ENCODE peak calls at places on chromosomes 3 and 15, in five cellular contexts. One of them, this sample, is unnamed.

GRCh38 chr15:62112616-62113593 is 46.1 kb downstream of the C2CD4A start:
- DNase-seq in H54: peak
- DNase-seq in ovary: no peak
- DNase-seq in endothelial cell of umbilical vein: peak
- DNase-seq in body of pancreas: peak
- DNase-seq in this sample: peak

GRCh38 chr15:70879386-70879785 is 12.8 kb downstream of the THAP10 start:
- DNase-seq in endothelial cell of umbilical vein: peak
- DNase-seq in ovary: no peak
- DNase-seq in body of pancreas: no peak
- DNase-seq in H54: no peak
- DNase-seq in this sample: no peak

GRCh38 chr3:111666041-111666735 is 71.0 kb upstream of the ZBED2 start:
- DNase-seq in ovary: no peak
- DNase-seq in H54: no peak
- DNase-seq in endothelial cell of umbilical vein: no peak
- DNase-seq in body of pancreas: no peak
- DNase-seq in this sample: no peak

GRCh38 chr3:15159501-15160136 is 46.4 kb upstream of the CAPN7 start:
- DNase-seq in endothelial cell of umbilical vein: peak
- DNase-seq in ovary: no peak
- DNase-seq in H54: no peak
- DNase-seq in body of pancreas: no peak
- DNase-seq in this sample: no peak

GRCh38 chr3:15319575-15319974 is 12.8 kb downstream of the SH3BP5 start:
- DNase-seq in H54: no peak
- DNase-seq in ovary: peak
- DNase-seq in endothelial cell of umbilical vein: no peak
- DNase-seq in body of pancreas: no peak
- DNase-seq in this sample: no peak

GRCh38 chr3:39125837-39126500 is 18.5 kb downstream of the TTC21A start:
- DNase-seq in body of pancreas: no peak
- DNase-seq in endothelial cell of umbilical vein: peak
- DNase-seq in H54: no peak
- DNase-seq in ovary: no peak
- DNase-seq in this sample: no peak

GRCh38 chr3:99484871-99485270 is 153.5 kb upstream of the COL8A1 start:
- DNase-seq in ovary: no peak
- DNase-seq in endothelial cell of umbilical vein: no peak
- DNase-seq in body of pancreas: no peak
- DNase-seq in H54: no peak
- DNase-seq in this sample: no peak

GRCh38 chr3:149120051-149120972 is 9.1 kb upstream of the HPS3 start:
- DNase-seq in H54: peak
- DNase-seq in body of pancreas: no peak
- DNase-seq in endothelial cell of umbilical vein: peak
- DNase-seq in ovary: no peak
- DNase-seq in this sample: no peak

GRCh38 chr3:25515131-25515530 is 87.1 kb downstream of the RARB start:
- DNase-seq in ovary: no peak
- DNase-seq in endothelial cell of umbilical vein: no peak
- DNase-seq in H54: no peak
- DNase-seq in body of pancreas: no peak
- DNase-seq in this sample: no peak

GRCh38 chr3:156378871-156379270 is 176.0 kb downstream of the SSR3 start:
- DNase-seq in endothelial cell of umbilical vein: no peak
- DNase-seq in ovary: no peak
- DNase-seq in H54: no peak
- DNase-seq in body of pancreas: no peak
- DNase-seq in this sample: no peak

GRCh38 chr15:31353931-31354330 is 27.3 kb downstream of the KLF13 start:
- DNase-seq in ovary: peak
- DNase-seq in body of pancreas: peak
- DNase-seq in endothelial cell of umbilical vein: no peak
- DNase-seq in H54: no peak
- DNase-seq in this sample: no peak

GRCh38 chr3:119781330-119782198 is at the start of gene NR1I2:
- DNase-seq in body of pancreas: no peak
- DNase-seq in endothelial cell of umbilical vein: no peak
- DNase-seq in ovary: no peak
- DNase-seq in H54: no peak
- DNase-seq in this sample: no peak
- TF ChIP-seq POLR2A in body of pancreas: no peak
- TF ChIP-seq POLR2A in endothelial cell of umbilical vein: no peak
- TF ChIP-seq POLR2A in ovary: no peak
- TF ChIP-seq POLR2A in H54: no peak
- TF ChIP-seq POLR2A in this sample: no peak

DNA sequence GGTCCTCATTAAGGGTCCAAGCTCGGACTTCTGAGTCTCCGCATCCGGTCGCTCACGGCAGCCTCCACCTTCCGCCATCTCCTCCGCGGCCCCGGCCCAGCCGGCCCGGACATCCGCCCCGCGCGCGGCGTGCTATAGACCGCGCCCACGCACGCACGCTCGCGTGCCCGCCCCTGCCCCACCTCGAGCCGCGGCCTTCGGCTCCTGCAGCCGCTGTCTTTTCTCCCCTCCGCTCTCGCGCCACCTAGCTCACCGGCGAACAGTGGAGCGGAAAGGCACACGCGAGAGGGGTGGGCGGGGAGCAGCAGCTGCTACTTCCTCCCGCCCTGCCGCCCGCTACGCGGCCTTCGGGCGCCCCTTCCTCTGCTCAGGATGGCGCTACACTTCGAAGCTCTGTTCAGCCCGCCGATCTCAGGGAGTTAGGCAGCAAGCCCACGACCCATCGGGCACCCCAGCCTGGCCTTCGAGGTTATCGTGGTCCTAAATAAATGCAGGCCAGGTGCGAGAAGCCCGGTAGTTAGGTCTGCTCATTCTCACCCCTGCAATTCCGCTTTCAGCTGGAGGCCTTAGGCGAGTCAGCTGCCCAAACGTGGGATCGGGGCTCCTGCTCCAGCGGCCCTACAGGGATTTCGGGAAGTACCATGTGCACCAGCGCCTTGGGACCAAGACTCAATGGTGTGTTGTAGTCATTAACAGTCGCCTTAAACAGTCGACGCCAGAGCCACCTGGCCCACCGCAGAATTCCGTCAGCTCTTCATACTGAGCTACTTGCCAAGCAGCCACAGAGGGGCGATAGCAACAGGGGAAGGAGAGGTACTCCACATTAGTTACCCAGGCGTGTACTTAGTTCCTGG is at the start of gene USP4:
- DNase-seq in body of pancreas: peak
- DNase-seq in endothelial cell of umbilical vein: peak
- DNase-seq in ovary: peak
- DNase-seq in H54: peak
- DNase-seq in this sample: peak
- TF ChIP-seq POLR2A in body of pancreas: peak
- TF ChIP-seq POLR2A in endothelial cell of umbilical vein: peak
- TF ChIP-seq POLR2A in ovary: peak
- TF ChIP-seq POLR2A in H54: peak
- TF ChIP-seq POLR2A in this sample: peak

GRCh38 chr3:43104786-43105185 is 1.1 kb downstream of the POMGNT2 start:
- DNase-seq in H54: no peak
- DNase-seq in endothelial cell of umbilical vein: no peak
- DNase-seq in body of pancreas: peak
- DNase-seq in ovary: no peak
- DNase-seq in this sample: no peak

GRCh38 chr3:43106293-43106628 is 382 bp upstream of the POMGNT2 start:
- DNase-seq in endothelial cell of umbilical vein: no peak
- DNase-seq in H54: no peak
- DNase-seq in body of pancreas: no peak
- DNase-seq in ovary: no peak
- DNase-seq in this sample: no peak

GRCh38 chr3:43104039-43104438 is 1.8 kb downstream of the POMGNT2 start:
- DNase-seq in ovary: no peak
- DNase-seq in H54: no peak
- DNase-seq in endothelial cell of umbilical vein: no peak
- DNase-seq in body of pancreas: no peak
- DNase-seq in this sample: no peak

GRCh38 chr3:43105224-43105596 is 669 bp downstream of the POMGNT2 start:
- DNase-seq in ovary: peak
- DNase-seq in endothelial cell of umbilical vein: no peak
- DNase-seq in H54: no peak
- DNase-seq in body of pancreas: peak
- DNase-seq in this sample: no peak

DNA sequence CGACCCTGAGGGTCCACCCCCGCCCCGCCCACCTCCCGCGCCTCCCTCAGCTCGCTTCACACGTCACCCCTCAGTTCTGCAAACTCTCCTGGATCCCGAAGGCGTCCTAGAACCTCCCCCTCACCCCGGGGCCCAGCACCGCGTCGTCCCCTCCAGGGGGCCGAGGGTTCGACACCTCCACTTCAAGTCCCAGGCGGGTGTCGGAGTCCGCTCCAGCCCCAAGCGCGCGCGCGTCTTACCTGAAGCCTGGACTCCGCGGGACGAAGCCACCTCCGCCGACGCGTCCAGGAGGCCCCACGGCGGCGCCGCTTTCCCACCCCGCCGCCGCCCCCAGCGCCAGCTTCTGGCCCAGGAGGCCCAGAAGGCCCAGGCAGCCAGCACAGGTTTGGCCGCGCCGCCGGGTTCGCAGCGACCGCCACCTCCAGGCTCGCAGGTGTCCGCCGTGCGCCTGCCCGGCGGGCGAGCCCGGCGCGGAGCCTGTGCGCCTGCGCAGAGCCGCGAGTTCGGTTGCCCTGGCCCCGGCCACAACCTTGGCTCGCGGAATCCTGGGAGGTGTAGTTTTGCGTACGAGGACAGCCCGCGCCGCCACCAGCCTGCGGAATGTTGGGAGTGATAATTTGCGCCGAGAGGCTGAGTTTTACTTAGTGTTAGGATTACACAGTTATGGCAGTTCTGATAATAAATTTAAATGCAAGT is at the start of gene POMGNT2:
- DNase-seq in H54: peak
- DNase-seq in endothelial cell of umbilical vein: peak
- DNase-seq in body of pancreas: peak
- DNase-seq in ovary: peak
- DNase-seq in this sample: peak
- TF ChIP-seq POLR2A in H54: peak
- TF ChIP-seq POLR2A in endothelial cell of umbilical vein: no peak
- TF ChIP-seq POLR2A in body of pancreas: peak
- TF ChIP-seq POLR2A in ovary: peak
- TF ChIP-seq POLR2A in this sample: no peak

DNA sequence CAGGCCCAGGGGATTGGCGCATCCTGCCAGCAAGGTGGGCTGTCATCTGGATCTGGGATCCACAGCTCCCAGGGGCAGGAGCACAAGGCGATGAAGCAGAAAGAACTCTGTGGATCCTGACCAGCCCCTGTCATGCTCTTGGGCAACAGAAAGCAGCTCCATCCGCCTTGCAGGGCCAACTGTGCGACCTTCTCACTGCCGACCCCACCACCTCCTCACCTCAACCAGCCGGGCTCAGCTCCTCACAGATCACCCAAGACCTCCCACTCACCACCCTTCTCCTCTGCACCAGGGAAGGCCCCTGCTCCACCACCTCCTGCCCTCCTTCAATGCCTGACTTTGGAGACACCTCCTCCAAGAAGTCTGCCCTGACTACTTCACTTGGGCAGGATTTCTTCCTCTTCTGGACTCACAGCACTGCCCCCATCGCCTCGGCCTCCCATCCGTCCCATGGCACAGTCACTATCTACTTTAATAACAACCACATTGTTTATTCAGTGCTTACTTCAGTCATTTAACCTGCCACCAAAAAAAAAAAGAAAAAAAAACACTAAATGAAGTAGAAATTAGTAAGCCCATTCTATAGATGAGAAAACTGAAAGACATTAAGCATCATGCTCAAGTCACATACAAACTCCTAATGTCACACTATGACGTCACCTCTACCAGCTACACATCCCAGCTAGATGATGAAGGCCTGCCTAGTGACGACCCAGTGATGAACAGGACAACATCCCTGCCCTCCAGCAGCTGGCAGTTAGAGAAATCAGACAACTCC is 6.6 kb upstream of the HAPLN3 start:
- DNase-seq in ovary: no peak
- DNase-seq in endothelial cell of umbilical vein: no peak
- DNase-seq in H54: no peak
- DNase-seq in body of pancreas: no peak
- DNase-seq in this sample: no peak
- TF ChIP-seq POLR2A in ovary: no peak
- TF ChIP-seq POLR2A in endothelial cell of umbilical vein: no peak
- TF ChIP-seq POLR2A in H54: no peak
- TF ChIP-seq POLR2A in body of pancreas: no peak
- TF ChIP-seq POLR2A in this sample: no peak